ENCODE peak calls at places on chromosomes 13 and 19, in nine cellular contexts. B is A673; W is effector CD4-positive, alpha-beta T cell; K is CD8-positive, alpha-beta T cell; F is stimulated activated effector memory CD8-positive, alpha-beta T cell treated with anti-CD3 and anti-CD28 coated beads, Interleukin-12 subunit alpha, Interleukin-12 subunit beta, amount 100 ng/mL, for 72 hours; I is iris pigment epithelial cell; Q is colonic mucosa; T is neuronal stem cell; L is OCI-M1. Z is an unnamed sample.

GRCh38 chr13:27783111-27783510 is 9.2 kb upstream of the GSX1 start:
- DNase-seq in T (no peak), F (no peak), L (peak), B (no peak), Q (no peak), I (peak), W (no peak), K (no peak), Z (peak)

GRCh38 chr13:91014696-91015095 is 332.8 kb upstream of the MIR17HG start:
- DNase-seq in L (no peak), K (no peak), B (no peak), I (no peak), F (no peak), T (no peak), W (no peak), Q (no peak), Z (no peak)

GRCh38 chr19:19451429-19452240 is 46.2 kb downstream of the GATAD2A start:
- DNase-seq in B (no peak), W (no peak), I (no peak), L (no peak), T (no peak), F (no peak), Q (no peak), K (no peak), Z (no peak)

GRCh38 chr13:60627071-60627686 is 230.2 kb downstream of the TDRD3 start:
- DNase-seq in Q (no peak), W (no peak), B (peak), F (no peak), L (peak), K (no peak), I (peak), T (peak), Z (peak)

GRCh38 chr13:31761951-31762350 is 22.6 kb downstream of the RXFP2 start:
- DNase-seq in F (no peak), B (no peak), W (no peak), L (no peak), K (no peak), Q (no peak), I (no peak), T (no peak), Z (no peak)

GRCh38 chr13:21871302-21871862 is 200.5 kb downstream of the FGF9 start:
- DNase-seq in I (no peak), B (no peak), K (no peak), W (no peak), T (no peak), L (no peak), Q (no peak), F (no peak), Z (no peak)

GRCh38 chr13:113497217-113497616 is 6.7 kb upstream of the DCUN1D2 start:
- DNase-seq in Q (no peak), W (no peak), T (no peak), B (no peak), L (no peak), I (no peak), F (no peak), K (no peak), Z (no peak)

GRCh38 chr13:103289661-103290060 is 223.4 kb upstream of the SLC10A2 start:
- DNase-seq in F (no peak), I (peak), L (no peak), B (no peak), W (no peak), Q (no peak), T (no peak), K (no peak), Z (no peak)

GRCh38 chr13:102400619-102401125 is 1.2 kb downstream of the FGF14 start:
- DNase-seq in L (no peak), Q (no peak), F (no peak), W (no peak), B (peak), K (no peak), I (no peak), T (no peak), Z (no peak)

Z was measured in HT-29.